ENCODE peak calls at places on chromosomes 16 and 17, in five cellular contexts. K is mammary epithelial cell, X is HCT116, V is hepatocyte, T is fibroblast of lung. R is an unnamed sample.
A peak's percentile ranks its signal among the peaks of the same experiment; 100 is the strongest.

GRCh38 chr16:15976929-15977637 is 27.7 kb downstream of the ABCC1 start:
- DNase-seq in K (no peak), X (no peak), V (no peak), T (peak; percentile 34), R (no peak)

GRCh38 chr16:56113223-56113622 is 78.1 kb upstream of the GNAO1 start:
- DNase-seq in K (no peak), X (no peak), V (no peak), T (no peak), R (no peak)

GRCh38 chr17:11241611-11242226 is 706 bp downstream of the SHISA6 start:
- DNase-seq in K (no peak), X (no peak), V (peak; percentile 18), T (no peak), R (no peak)

GRCh38 chr16:66247516-66248089 is 118.9 kb upstream of the CDH5 start:
- DNase-seq in K (no peak), X (no peak), V (peak; percentile 42), T (peak; percentile 51), R (no peak)

GRCh38 chr16:48687421-48688038 is 77.5 kb upstream of the N4BP1 start:
- DNase-seq in K (peak; percentile 60), X (peak; percentile 60), V (peak; percentile 86), T (peak; percentile 47), R (peak; percentile 68)

GRCh38 chr17:79433396-79433795 is 177.5 kb downstream of the RBFOX3 start:
- DNase-seq in K (no peak), X (no peak), V (peak; percentile 59), T (no peak), R (no peak)

GRCh38 chr17:76955191-76955590 is 87.0 kb downstream of the MGAT5B start:
- DNase-seq in K (no peak), X (no peak), V (no peak), T (no peak), R (no peak)

GRCh38 chr17:3549610-3550162 is 7.9 kb downstream of the TRPV3 start:
- DNase-seq in K (no peak), X (no peak), V (no peak), T (no peak), R (no peak)

GRCh38 chr16:87964049-87964448 is 12.8 kb downstream of the BANP start:
- DNase-seq in K (no peak), X (no peak), V (no peak), T (peak; percentile 66), R (no peak)

GRCh38 chr16:397135-397661 is at the start of gene NME4:
- DNase-seq in K (no peak), X (no peak), V (peak; percentile 73), T (no peak), R (peak; percentile 43)

GRCh38 chr17:18281815-18282214 is 21.4 kb downstream of the MIEF2 start:
- DNase-seq in K (no peak), X (no peak), V (no peak), T (no peak), R (no peak)

GRCh38 chr16:22372882-22373661 is 1.3 kb downstream of the CDR2 start:
- DNase-seq in K (no peak), X (no peak), V (no peak), T (no peak), R (peak; percentile 34)

GRCh38 chr17:40915721-40916256 is 21.7 kb downstream of the KRT23 start:
- DNase-seq in K (peak; percentile 90), X (no peak), V (no peak), T (peak; percentile 71), R (no peak)

GRCh38 chr16:4290236-4290830 is 17.5 kb upstream of the TFAP4 start:
- DNase-seq in K (peak; percentile 78), X (peak; percentile 88), V (peak; percentile 61), T (peak; percentile 61), R (no peak)
- TF ChIP-seq CTCF in K (no peak), X (peak; percentile 24), V (peak; percentile 33), T (peak; percentile 44), R (no peak)

DNA sequence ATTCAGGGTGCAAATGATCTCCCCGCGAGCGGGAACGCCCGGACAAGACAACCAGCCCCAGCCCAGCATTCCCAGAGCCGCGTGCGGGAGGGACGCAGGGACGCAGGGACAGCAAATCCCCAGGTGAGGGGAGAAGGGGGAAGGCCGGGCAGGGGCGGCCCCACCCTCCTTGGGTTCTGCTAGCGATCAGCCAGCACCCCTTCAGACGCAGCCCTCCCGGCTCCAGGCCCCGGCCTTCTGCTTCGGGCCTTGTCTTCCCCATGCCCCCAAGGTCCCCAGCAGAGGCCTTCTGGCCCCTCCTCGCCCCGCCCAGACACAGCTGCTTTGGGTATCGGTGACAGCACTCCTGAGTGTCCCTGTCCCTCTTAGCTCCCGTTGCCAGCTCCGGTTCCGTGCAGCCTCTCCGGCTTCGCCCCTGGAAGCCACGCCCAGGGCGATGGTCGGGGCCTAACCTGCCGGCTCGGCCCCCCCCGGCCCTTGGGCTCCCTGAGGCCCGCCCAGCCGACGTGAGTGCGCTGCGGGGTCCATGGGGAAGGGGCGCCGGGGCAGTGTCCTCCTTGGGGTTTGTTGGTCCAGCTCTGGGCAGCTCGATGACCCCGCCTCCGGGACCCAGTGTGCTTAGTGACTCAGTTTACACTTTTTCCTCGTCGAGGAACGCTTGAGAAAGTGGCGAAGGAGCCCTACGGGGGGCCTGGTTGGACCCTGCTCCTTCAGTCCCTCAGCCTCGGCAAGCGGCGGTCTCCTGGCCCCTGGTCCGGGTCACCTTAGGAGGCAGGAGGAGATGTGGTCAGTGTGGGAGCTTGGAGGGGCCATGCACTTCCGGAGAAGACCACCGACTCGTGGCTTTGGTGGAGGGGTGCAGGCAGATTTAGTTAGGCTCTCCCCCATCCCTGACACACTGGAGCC is 50.5 kb upstream of the AMZ2 start:
- DNase-seq in K (no peak), X (no peak), V (peak; percentile 25), T (no peak), R (no peak)
- H2AFZ ChIP-seq in K (no peak overlapping the region), X (no peak overlapping the region), V (no peak overlapping the region), T (no peak overlapping the region), R (no peak overlapping the region)

DNA sequence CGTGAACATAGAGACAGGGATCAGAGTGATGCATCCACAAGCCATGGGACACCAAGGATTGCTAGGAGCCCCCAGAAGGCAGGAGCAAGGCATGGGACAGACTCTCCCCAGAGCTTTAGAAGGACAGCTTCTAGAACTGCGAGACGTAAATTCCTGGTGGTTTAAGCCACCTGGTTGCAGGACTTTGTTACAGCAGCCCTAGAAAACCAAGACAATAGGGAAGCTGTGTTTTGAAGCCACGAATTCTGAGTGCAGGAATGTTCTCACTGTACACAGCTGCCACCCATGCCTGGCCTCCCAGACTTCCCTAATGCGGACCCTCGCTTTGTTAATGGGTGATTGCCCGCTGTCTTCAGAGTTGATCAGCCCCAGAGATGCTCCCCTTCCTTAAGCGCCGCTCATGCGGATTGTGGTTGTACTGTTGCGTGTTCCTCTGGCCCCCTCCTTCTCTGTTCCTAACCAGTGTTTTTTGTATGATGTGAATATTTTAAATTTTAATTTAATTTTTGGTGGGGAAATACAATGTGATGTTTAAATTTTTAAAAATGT is 177.1 kb downstream of the MSI2 start:
- DNase-seq in K (no peak), X (no peak), V (no peak), T (no peak), R (no peak)
- TF ChIP-seq CTCF in K (no peak), X (no peak), V (no peak), T (no peak), R (no peak)

GRCh38 chr16:68362952-68363846 is 52.4 kb downstream of the PRMT7 start:
- DNase-seq in K (no peak), X (no peak), V (no peak), T (no peak), R (no peak)

GRCh38 chr16:68365167-68365817 is 54.5 kb downstream of the PRMT7 start:
- DNase-seq in K (no peak), X (no peak), V (no peak), T (no peak), R (no peak)

GRCh38 chr16:68363847-68364600 is 53.2 kb downstream of the PRMT7 start:
- DNase-seq in K (no peak), X (no peak), V (no peak), T (no peak), R (no peak)

GRCh38 chr16:68366062-68366461 is 55.2 kb downstream of the PRMT7 start:
- DNase-seq in K (no peak), X (no peak), V (no peak), T (no peak), R (no peak)

GRCh38 chr16:68364601-68364998 is 53.8 kb downstream of the PRMT7 start:
- DNase-seq in K (no peak), X (no peak), V (no peak), T (peak; percentile 23), R (no peak)
- H2AFZ ChIP-seq in K (no peak overlapping the region), X (no peak overlapping the region), V (no peak overlapping the region), T (no peak overlapping the region), R (no peak overlapping the region)

DNA sequence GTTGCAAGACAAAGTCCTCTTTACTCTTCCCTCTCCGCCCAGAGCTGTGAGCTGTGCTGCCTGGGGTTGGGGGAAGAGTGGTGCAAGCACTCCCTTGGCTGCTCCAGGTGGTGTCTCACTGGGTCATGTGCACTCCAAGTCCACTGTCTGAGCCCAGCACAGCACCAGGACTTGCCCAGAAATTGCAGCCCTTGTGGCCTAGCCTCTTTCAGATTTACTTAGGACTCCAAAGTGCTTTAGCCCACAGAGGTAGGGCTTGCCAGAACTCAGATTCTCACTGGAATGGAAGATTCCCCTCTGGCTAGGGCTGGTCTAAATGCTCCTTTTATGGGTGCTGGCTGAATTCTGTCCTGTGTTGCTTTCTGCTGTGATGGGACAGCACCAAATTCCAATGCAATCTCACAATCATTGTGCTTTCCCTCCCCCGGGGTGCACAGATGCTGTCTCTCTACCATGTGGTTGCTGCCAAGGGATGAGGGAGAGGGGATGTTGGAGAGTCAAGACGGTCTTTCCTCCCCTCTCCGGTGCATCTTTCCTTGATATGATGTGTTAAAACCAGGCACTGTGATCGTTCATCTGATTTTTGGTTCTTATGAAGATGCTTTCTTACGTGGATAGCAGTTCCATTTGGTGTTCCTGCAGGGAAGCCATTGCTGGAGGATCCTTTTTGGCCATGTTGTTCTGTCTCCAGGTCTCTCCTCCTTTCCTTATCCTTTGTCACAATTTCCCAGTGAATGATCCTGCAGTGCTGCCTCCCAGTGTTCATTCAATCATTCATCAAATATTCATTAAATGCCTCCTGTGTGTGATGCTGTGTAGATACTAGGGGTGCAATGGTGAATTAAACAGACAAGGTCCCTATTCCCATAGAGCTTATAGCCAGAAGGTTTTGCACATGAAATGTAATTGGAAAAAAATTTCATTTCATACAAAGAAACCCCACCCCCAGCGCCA is 216.3 kb downstream of the SPECC1 start:
- DNase-seq in K (no peak), X (no peak), V (no peak), T (peak; percentile 30), R (no peak)
- TF ChIP-seq CTCF in K (peak; percentile 14), X (peak; percentile 5), V (peak; percentile 15), T (peak; percentile 9), R (no peak)

R was measured in OCI-LY7.